ENCODE peak calls at places on chromosomes 6 and 20, in eight cellular contexts. I is NCI-H1417; A is transverse colon; K is amniotic epithelial cell; Y is body of pancreas; N is NCI-H69; H is AG10803; Q is stimulated activated naive CD4-positive, alpha-beta T cell. F is an unnamed sample.

GRCh38 chr6:139016337-139017213 is 12.0 kb upstream of the ABRACL start:
- DNase-seq in I (no peak), A (no peak), K (no peak), Y (no peak), N (peak; percentile 86), H (no peak), Q (peak; percentile 5), F (peak; percentile 13)

GRCh38 chr20:19001177-19001576 is 187.6 kb downstream of the SCP2D1 start:
- DNase-seq in I (no peak), A (no peak), K (no peak), Y (no peak), N (no peak), H (no peak), Q (no peak), F (no peak)

GRCh38 chr6:33854572-33855030 is 50.8 kb upstream of the MLN start:
- DNase-seq in I (peak; percentile 92), A (no peak), K (no peak), Y (peak; percentile 43), N (peak; percentile 95), H (peak; percentile 37), Q (no peak), F (no peak)

GRCh38 chr20:60202046-60202445 is 243.8 kb downstream of the CDH26 start:
- DNase-seq in I (no peak), A (no peak), K (no peak), Y (no peak), N (no peak), H (no peak), Q (no peak), F (no peak)

GRCh38 chr20:44967207-44967807 is 995 bp downstream of the STK4 start:
- DNase-seq in I (no peak), A (peak; percentile 40), K (no peak), Y (no peak), N (peak; percentile 3), H (peak; percentile 23), Q (peak; percentile 41), F (no peak)

GRCh38 chr6:28489366-28490190 is 26.0 kb downstream of the GPX6 start:
- DNase-seq in I (no peak), A (peak; percentile 41), K (peak; percentile 85), Y (peak; percentile 13), N (peak; percentile 67), H (peak; percentile 67), Q (peak; percentile 39), F (no peak)

GRCh38 chr20:21707267-21707666 is 1.8 kb downstream of the PAX1 start:
- DNase-seq in I (no peak), A (no peak), K (no peak), Y (no peak), N (no peak), H (no peak), Q (no peak), F (no peak)

GRCh38 chr20:61922411-61922810 is 143.3 kb downstream of the TAF4 start:
- DNase-seq in I (no peak), A (no peak), K (no peak), Y (no peak), N (no peak), H (no peak), Q (no peak), F (no peak)

GRCh38 chr6:10099086-10099499 is 315.8 kb downstream of the TFAP2A start:
- DNase-seq in I (peak; percentile 65), A (peak; percentile 9), K (no peak), Y (peak; percentile 52), N (peak; percentile 90), H (no peak), Q (no peak), F (no peak)

GRCh38 chr6:106082735-106083398 is 3.3 kb upstream of the PRDM1 start:
- DNase-seq in I (no peak), A (no peak), K (peak; percentile 35), Y (no peak), N (no peak), H (peak; percentile 80), Q (no peak), F (no peak)

GRCh38 chr20:63032861-63033634 is 26.3 kb upstream of the BHLHE23 start:
- DNase-seq in I (no peak), A (no peak), K (no peak), Y (no peak), N (no peak), H (no peak), Q (no peak), F (no peak)

GRCh38 chr6:143822584-143823024 is 20.5 kb upstream of the LTV1 start:
- DNase-seq in I (no peak), A (no peak), K (peak; percentile 85), Y (no peak), N (no peak), H (peak; percentile 82), Q (no peak), F (no peak)

GRCh38 chr6:22110042-22110441 is 186.8 kb downstream of the PRL start:
- DNase-seq in I (no peak), A (no peak), K (no peak), Y (no peak), N (no peak), H (peak; percentile 5), Q (no peak), F (no peak)

GRCh38 chr6:3843379-3844096 is 5.6 kb upstream of the FAM50B start:
- DNase-seq in I (no peak), A (no peak), K (no peak), Y (no peak), N (no peak), H (peak; percentile 69), Q (no peak), F (peak; percentile 44)

GRCh38 chr6:147285087-147285855 is 81.1 kb downstream of the STXBP5 start:
- DNase-seq in I (peak; percentile 20), A (no peak), K (peak; percentile 60), Y (no peak), N (peak; percentile 60), H (peak; percentile 64), Q (no peak), F (no peak)

GRCh38 chr6:136077834-136078576 is 172.1 kb downstream of the MTFR2 start:
- DNase-seq in I (no peak), A (no peak), K (peak; percentile 100), Y (no peak), N (no peak), H (peak; percentile 98), Q (no peak), F (no peak)

GRCh38 chr6:163563303-163563702 is 148.8 kb downstream of the QKI start:
- DNase-seq in I (no peak), A (no peak), K (no peak), Y (no peak), N (no peak), H (no peak), Q (no peak), F (no peak)

GRCh38 chr6:3230275-3231212 is 3.1 kb upstream of the TUBB2B start:
- DNase-seq in I (peak; percentile 90), A (no peak), K (peak; percentile 44), Y (no peak), N (peak; percentile 97), H (peak; percentile 21), Q (no peak), F (no peak)

GRCh38 chr6:6614096-6614964 is 25.8 kb downstream of the LY86 start:
- DNase-seq in I (no peak), A (no peak), K (no peak), Y (no peak), N (no peak), H (no peak), Q (peak; percentile 80), F (no peak)

GRCh38 chr20:62636446-62636845 is 5.9 kb upstream of the SLCO4A1 start:
- DNase-seq in I (no peak), A (no peak), K (peak; percentile 42), Y (no peak), N (peak; percentile 3), H (no peak), Q (no peak), F (no peak)

GRCh38 chr6:159929819-159930218 is 39.0 kb downstream of the MAS1 start:
- DNase-seq in I (peak; percentile 78), A (peak; percentile 12), K (no peak), Y (peak; percentile 61), N (peak; percentile 69), H (no peak), Q (no peak), F (no peak)

GRCh38 chr20:13031751-13032150 is 23.0 kb downstream of the SPTLC3 start:
- DNase-seq in I (no peak), A (no peak), K (no peak), Y (no peak), N (no peak), H (no peak), Q (no peak), F (no peak)

F was measured in osteocyte.